ENCODE peak calls at places on chromosomes 6 and 20, in five cellular contexts. P is CD8-positive, alpha-beta T cell; L is adrenal gland; I is lower lobe of right lung; H is kidney. V is an unnamed sample. For H3K36me3, the result is how much of the 10 kb centered on the place peaks cover.

GRCh38 chr20:23602699-23603098 is 3.0 kb downstream of the CST9 start:
- DNase-seq in P (no peak), L (no peak), I (no peak), H (no peak), V (no peak)

GRCh38 chr6:87756858-87757257 is 54.8 kb upstream of the AKIRIN2 start:
- DNase-seq in P (no peak), L (no peak), I (peak), H (no peak), V (no peak)

GRCh38 chr6:38495922-38496635 is 143.7 kb downstream of the BTBD9 start:
- DNase-seq in P (no peak), L (peak), I (no peak), H (no peak), V (no peak)

GRCh38 chr6:106220485-106220884 is 105.1 kb downstream of the ATG5 start:
- DNase-seq in P (no peak), L (no peak), I (no peak), H (no peak), V (no peak)

GRCh38 chr6:112287836-112288235 is 33.5 kb upstream of the LAMA4 start:
- DNase-seq in P (no peak), L (no peak), I (no peak), H (no peak), V (no peak)

GRCh38 chr6:20426177-20427082 is 24.8 kb downstream of the E2F3 start:
- DNase-seq in P (no peak), L (peak), I (no peak), H (no peak), V (no peak)

GRCh38 chr6:165636015-165636414 is 27.0 kb downstream of the PDE10A start:
- DNase-seq in P (no peak), L (no peak), I (no peak), H (no peak), V (no peak)

GRCh38 chr6:95176322-95176721 is 401.0 kb upstream of the MANEA start:
- DNase-seq in P (no peak), L (no peak), I (no peak), H (no peak), V (no peak)

GRCh38 chr20:48066851-48067250 is 281.6 kb upstream of the SULF2 start:
- DNase-seq in P (no peak), L (no peak), I (no peak), H (no peak), V (no peak)

GRCh38 chr6:39330476-39330875 is 8.0 kb upstream of the KCNK16 start:
- DNase-seq in P (no peak), L (no peak), I (no peak), H (no peak), V (no peak)

GRCh38 chr6:160221423-160221822 is 37.2 kb downstream of the SLC22A2 start:
- DNase-seq in P (no peak), L (no peak), I (no peak), H (no peak), V (no peak)

GRCh38 chr6:56683882-56684281 is 41.2 kb upstream of the DST start:
- DNase-seq in P (no peak), L (no peak), I (no peak), H (no peak), V (no peak)

GRCh38 chr20:23629017-23629541 is 8.7 kb downstream of the CST3 start:
- DNase-seq in P (no peak), L (no peak), I (no peak), H (no peak), V (no peak)

GRCh38 chr6:114649298-114649697 is 306.5 kb upstream of the HS3ST5 start:
- DNase-seq in P (no peak), L (no peak), I (no peak), H (no peak), V (no peak)

GRCh38 chr20:43824699-43825402 is 89.8 kb upstream of the TOX2 start:
- DNase-seq in P (no peak), L (no peak), I (no peak), H (no peak), V (no peak)

GRCh38 chr6:26128013-26128771 is 41.0 kb downstream of the HFE start:
- DNase-seq in P (no peak), L (no peak), I (no peak), H (no peak), V (no peak)

GRCh38 chr20:59004763-59005522 is 2.1 kb downstream of the CTSZ start:
- DNase-seq in P (no peak), L (peak), I (peak), H (peak), V (no peak)

GRCh38 chr6:155604991-155605390 is 149.4 kb upstream of the NOX3 start:
- DNase-seq in P (no peak), L (no peak), I (no peak), H (no peak), V (no peak)

GRCh38 chr6:125306756-125307149 is 5.0 kb upstream of the HDDC2 start:
- DNase-seq in P (no peak), L (no peak), I (no peak), H (no peak), V (no peak)

GRCh38 chr6:100350139-100350538 is 114.6 kb downstream of the SIM1 start:
- DNase-seq in P (no peak), L (no peak), I (no peak), H (no peak), V (no peak)

GRCh38 chr20:61895016-61895415 is 170.7 kb downstream of the TAF4 start:
- DNase-seq in P (no peak), L (no peak), I (peak), H (peak), V (no peak)

GRCh38 chr6:3379482-3380060 is 77.3 kb downstream of the SLC22A23 start:
- DNase-seq in P (no peak), L (no peak), I (no peak), H (no peak), V (no peak)

GRCh38 chr20:13017235-13017634 is 8.5 kb downstream of the SPTLC3 start:
- DNase-seq in P (no peak), L (no peak), I (no peak), H (no peak), V (no peak)

GRCh38 chr6:155939253-155939652 is 483.6 kb upstream of the NOX3 start:
- DNase-seq in P (no peak), L (no peak), I (no peak), H (no peak), V (no peak)

GRCh38 chr6:56445818-56446217 is 196.9 kb downstream of the DST start:
- DNase-seq in P (no peak), L (no peak), I (no peak), H (no peak), V (no peak)

GRCh38 chr20:41392871-41393704 is 26.5 kb upstream of the EMILIN3 start:
- DNase-seq in P (no peak), L (peak), I (peak), H (peak), V (no peak)

GRCh38 chr6:16301511-16301910 is 63.1 kb downstream of the GMPR start:
- DNase-seq in P (no peak), L (no peak), I (no peak), H (no peak), V (no peak)

GRCh38 chr6:49923826-49924225 is 40.1 kb downstream of the DEFB114 start:
- DNase-seq in P (no peak), L (no peak), I (no peak), H (no peak), V (peak)

GRCh38 chr6:15148356-15149058 is 97.4 kb upstream of the JARID2 start:
- DNase-seq in P (no peak), L (no peak), I (no peak), H (no peak), V (no peak)

GRCh38 chr6:30075987-30076311 is 380 bp upstream of the RNF39 start:
- DNase-seq in P (no peak), L (no peak), I (peak), H (peak), V (no peak)

GRCh38 chr20:16064991-16065707 is 508.1 kb downstream of the KIF16B start:
- DNase-seq in P (no peak), L (no peak), I (no peak), H (no peak), V (no peak)

GRCh38 chr6:165671222-165671715 is 8.2 kb upstream of the PDE10A start:
- DNase-seq in P (no peak), L (no peak), I (no peak), H (no peak), V (no peak)

GRCh38 chr6:112231609-112232060 is 22.7 kb downstream of the LAMA4 start:
- DNase-seq in P (no peak), L (no peak), I (no peak), H (no peak), V (no peak)

DNA sequence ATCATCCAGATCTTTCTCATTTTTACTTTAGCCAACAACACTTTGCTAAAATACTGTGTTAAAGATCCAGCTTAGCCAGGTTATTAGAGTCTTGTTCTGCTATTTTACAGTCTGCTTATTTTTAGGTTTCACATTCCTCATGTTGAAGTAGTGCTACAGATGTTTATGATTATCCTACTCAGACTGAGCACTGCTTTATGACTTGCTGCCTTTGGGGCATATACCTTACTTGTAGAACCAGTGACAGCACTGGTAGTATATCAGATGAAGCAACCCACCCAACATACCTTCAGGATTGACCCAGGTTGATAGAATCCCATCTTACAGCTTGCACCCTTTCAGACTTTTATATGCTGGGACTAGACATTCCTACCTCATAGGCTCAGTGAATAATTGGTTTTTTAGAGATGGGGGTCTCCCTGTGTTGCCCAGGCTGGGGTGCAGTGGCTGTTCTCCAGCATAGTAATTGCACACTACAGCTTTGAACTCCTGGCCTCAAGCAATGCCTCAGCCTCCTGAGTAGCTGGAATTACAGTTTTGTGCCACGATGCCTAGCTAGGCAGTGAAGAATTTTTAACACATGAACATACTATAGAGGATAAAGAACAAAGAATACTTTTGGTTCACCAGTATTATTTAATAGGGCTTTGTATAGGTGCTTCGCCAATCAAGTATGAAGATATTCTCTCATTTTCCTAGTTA is 63.8 kb upstream of the DYNLRB1 start:
- DNase-seq in P (no peak), L (no peak), I (no peak), H (no peak), V (no peak)
- H3K36me3 ChIP-seq in P (under half), L (under half), I (half or more), H (under half), V (under half)

DNA sequence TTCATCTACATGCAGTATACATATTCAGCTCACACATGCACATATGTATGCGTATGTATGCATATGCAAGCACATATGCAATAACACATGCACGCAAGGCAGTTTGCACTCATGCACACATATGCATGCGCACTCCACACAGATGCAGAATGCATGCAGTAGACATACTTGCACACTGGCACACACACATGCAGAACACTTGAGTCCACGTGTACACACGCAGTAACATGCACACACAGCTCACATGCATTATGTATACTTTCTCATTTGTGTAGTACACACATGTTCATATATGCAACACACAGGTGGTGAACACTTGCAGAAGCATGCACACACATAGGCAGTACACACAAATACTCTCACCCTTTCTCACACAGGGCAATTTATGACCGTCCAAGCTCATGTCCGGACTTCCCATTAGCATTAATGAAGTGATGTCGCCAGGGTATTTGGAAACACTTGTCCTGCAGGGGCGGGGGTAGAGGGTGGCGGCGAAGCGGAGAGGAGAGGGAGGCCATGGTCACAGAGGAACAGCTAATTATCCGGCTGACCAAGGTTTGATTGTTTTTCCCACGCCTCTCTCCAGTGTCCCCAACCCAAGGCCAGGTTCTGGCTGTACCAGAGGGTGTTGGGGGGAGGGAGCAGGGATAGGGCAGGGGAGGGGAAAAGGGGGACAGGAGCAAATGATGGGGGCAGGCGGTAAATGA is 91.4 kb downstream of the VEGFA start:
- DNase-seq in P (no peak), L (no peak), I (no peak), H (no peak), V (no peak)
- H3K36me3 ChIP-seq in P (under half), L (under half), I (under half), H (under half), V (under half)

GRCh38 chr6:158419339-158419909 is 107.2 kb downstream of the TULP4 start:
- DNase-seq in P (no peak), L (no peak), I (no peak), H (no peak), V (no peak)

GRCh38 chr6:158415666-158416065 is 103.4 kb downstream of the TULP4 start:
- DNase-seq in P (no peak), L (no peak), I (no peak), H (no peak), V (no peak)

GRCh38 chr6:158418501-158418900 is 106.2 kb downstream of the TULP4 start:
- DNase-seq in P (no peak), L (no peak), I (no peak), H (no peak), V (no peak)

GRCh38 chr6:158416841-158417759 is 104.8 kb downstream of the TULP4 start:
- DNase-seq in P (no peak), L (no peak), I (no peak), H (no peak), V (no peak)

GRCh38 chr6:158417760-158418098 is 105.5 kb downstream of the TULP4 start:
- DNase-seq in P (no peak), L (peak), I (no peak), H (no peak), V (no peak)
- H3K36me3 ChIP-seq in P (under half), L (under half), I (under half), H (under half), V (under half)

GRCh38 chr20:64010711-64011237 is 25.2 kb upstream of the C20orf204 start:
- DNase-seq in P (no peak), L (no peak), I (no peak), H (no peak), V (no peak)
- H3K36me3 ChIP-seq in P (under half), L (half or more), I (half or more), H (under half), V (under half)

GRCh38 chr20:18524646-18525045 is 16.9 kb downstream of the SEC23B start:
- DNase-seq in P (no peak), L (no peak), I (no peak), H (no peak), V (no peak)
- H3K36me3 ChIP-seq in P (under half), L (half or more), I (half or more), H (under half), V (under half)

V was measured in iPS DF 6.9.